ENCODE peak calls at places on chromosomes 12 and 14, in four cellular contexts. One of them, this sample, is unnamed.

GRCh38 chr12:70590549-70591226 is 46.5 kb downstream of the PTPRB start:
- DNase-seq in AG04450: no peak
- DNase-seq in mammary epithelial cell: no peak
- DNase-seq in keratinocyte: no peak
- DNase-seq in this sample: no peak

GRCh38 chr12:26286186-26286585 is 90.8 kb downstream of the SSPN start:
- DNase-seq in keratinocyte: no peak
- DNase-seq in AG04450: no peak
- DNase-seq in mammary epithelial cell: no peak
- DNase-seq in this sample: no peak

GRCh38 chr14:54562334-54562733 is 4.6 kb upstream of the SAMD4A start:
- DNase-seq in keratinocyte: no peak
- DNase-seq in AG04450: no peak
- DNase-seq in mammary epithelial cell: no peak
- DNase-seq in this sample: no peak

GRCh38 chr14:61521773-61522172 is 173.5 kb upstream of the HIF1A start:
- DNase-seq in AG04450: no peak
- DNase-seq in mammary epithelial cell: no peak
- DNase-seq in keratinocyte: no peak
- DNase-seq in this sample: no peak

GRCh38 chr12:102565555-102565954 is 85.2 kb upstream of the IGF1 start:
- DNase-seq in mammary epithelial cell: no peak
- DNase-seq in keratinocyte: no peak
- DNase-seq in AG04450: no peak
- DNase-seq in this sample: no peak

GRCh38 chr12:12357697-12358476 is 1.0 kb downstream of the BORCS5 start:
- DNase-seq in AG04450: no peak
- DNase-seq in mammary epithelial cell: peak
- DNase-seq in keratinocyte: no peak
- DNase-seq in this sample: no peak

GRCh38 chr12:76255692-76256091 is 92.5 kb downstream of the BBS10 start:
- DNase-seq in mammary epithelial cell: no peak
- DNase-seq in keratinocyte: no peak
- DNase-seq in AG04450: no peak
- DNase-seq in this sample: no peak

GRCh38 chr12:7344831-7345230 is 41.0 kb downstream of the ACSM4 start:
- DNase-seq in mammary epithelial cell: no peak
- DNase-seq in AG04450: no peak
- DNase-seq in keratinocyte: no peak
- DNase-seq in this sample: no peak

GRCh38 chr14:23366163-23366921 is 1.4 kb upstream of the EFS start:
- DNase-seq in keratinocyte: peak
- DNase-seq in AG04450: peak
- DNase-seq in mammary epithelial cell: peak
- DNase-seq in this sample: peak

GRCh38 chr12:1928439-1929121 is 10.1 kb upstream of the CACNA2D4 start:
- DNase-seq in AG04450: no peak
- DNase-seq in mammary epithelial cell: no peak
- DNase-seq in keratinocyte: no peak
- DNase-seq in this sample: no peak

GRCh38 chr12:116324684-116325664 is 47.5 kb upstream of the MED13L start:
- DNase-seq in mammary epithelial cell: no peak
- DNase-seq in keratinocyte: no peak
- DNase-seq in AG04450: no peak
- DNase-seq in this sample: no peak

GRCh38 chr14:79201545-79202247 is 1009.6 kb downstream of the DIO2 start:
- DNase-seq in mammary epithelial cell: no peak
- DNase-seq in AG04450: no peak
- DNase-seq in keratinocyte: no peak
- DNase-seq in this sample: no peak

GRCh38 chr14:68263563-68264350 is 444.2 kb downstream of the RAD51B start:
- DNase-seq in mammary epithelial cell: no peak
- DNase-seq in AG04450: no peak
- DNase-seq in keratinocyte: no peak
- DNase-seq in this sample: no peak

GRCh38 chr14:29521526-29522137 is 406.0 kb downstream of the PRKD1 start:
- DNase-seq in AG04450: no peak
- DNase-seq in keratinocyte: no peak
- DNase-seq in mammary epithelial cell: no peak
- DNase-seq in this sample: no peak

GRCh38 chr12:25151476-25151875 is 43.5 kb downstream of the DNAI7 start:
- DNase-seq in keratinocyte: peak
- DNase-seq in mammary epithelial cell: peak
- DNase-seq in AG04450: peak
- DNase-seq in this sample: no peak

GRCh38 chr12:6817662-6818157 is 3.9 kb upstream of the GPR162 start:
- DNase-seq in mammary epithelial cell: no peak
- DNase-seq in AG04450: no peak
- DNase-seq in keratinocyte: no peak
- DNase-seq in this sample: no peak

GRCh38 chr14:52048641-52049204 is 20.1 kb downstream of the NID2 start:
- DNase-seq in mammary epithelial cell: no peak
- DNase-seq in AG04450: no peak
- DNase-seq in keratinocyte: no peak
- DNase-seq in this sample: no peak

GRCh38 chr12:97300431-97300830 is 162.2 kb upstream of the RMST start:
- DNase-seq in AG04450: no peak
- DNase-seq in keratinocyte: no peak
- DNase-seq in mammary epithelial cell: no peak
- DNase-seq in this sample: no peak

DNA sequence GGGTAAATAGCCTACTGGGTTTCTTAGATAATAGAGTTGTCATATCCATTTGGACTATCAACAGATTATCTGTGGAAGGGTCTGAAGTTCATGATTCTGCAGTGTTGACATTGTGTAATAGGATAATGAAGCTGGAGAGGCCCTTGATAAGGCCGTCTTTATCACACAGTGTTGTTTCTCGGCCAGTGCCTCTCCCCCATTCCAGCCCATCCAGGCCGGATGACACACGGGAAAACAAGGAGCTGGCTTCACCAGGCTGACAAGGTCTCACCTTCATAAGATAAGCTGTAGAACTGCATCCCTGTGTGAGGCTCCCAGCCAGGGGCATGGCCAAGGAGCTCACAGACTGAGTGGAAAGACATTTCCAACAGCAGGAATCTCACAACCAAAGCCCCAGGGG is 8.7 kb upstream of the EML1 start:
- DNase-seq in AG04450: no peak
- DNase-seq in mammary epithelial cell: no peak
- DNase-seq in keratinocyte: no peak
- DNase-seq in this sample: no peak
- H3K27ac ChIP-seq in AG04450: no peak
- H3K27ac ChIP-seq in mammary epithelial cell: no peak
- H3K27ac ChIP-seq in keratinocyte: no peak
- H3K27ac ChIP-seq in this sample: no peak

GRCh38 chr14:31097081-31097480 is 70.9 kb upstream of the STRN3 start:
- DNase-seq in mammary epithelial cell: no peak
- DNase-seq in keratinocyte: no peak
- DNase-seq in AG04450: no peak
- DNase-seq in this sample: no peak

GRCh38 chr14:31090872-31091764 is 64.9 kb upstream of the STRN3 start:
- DNase-seq in AG04450: peak
- DNase-seq in keratinocyte: no peak
- DNase-seq in mammary epithelial cell: peak
- DNase-seq in this sample: no peak

GRCh38 chr14:31092160-31092708 is 66.1 kb upstream of the STRN3 start:
- DNase-seq in mammary epithelial cell: no peak
- DNase-seq in keratinocyte: no peak
- DNase-seq in AG04450: no peak
- DNase-seq in this sample: no peak

DNA sequence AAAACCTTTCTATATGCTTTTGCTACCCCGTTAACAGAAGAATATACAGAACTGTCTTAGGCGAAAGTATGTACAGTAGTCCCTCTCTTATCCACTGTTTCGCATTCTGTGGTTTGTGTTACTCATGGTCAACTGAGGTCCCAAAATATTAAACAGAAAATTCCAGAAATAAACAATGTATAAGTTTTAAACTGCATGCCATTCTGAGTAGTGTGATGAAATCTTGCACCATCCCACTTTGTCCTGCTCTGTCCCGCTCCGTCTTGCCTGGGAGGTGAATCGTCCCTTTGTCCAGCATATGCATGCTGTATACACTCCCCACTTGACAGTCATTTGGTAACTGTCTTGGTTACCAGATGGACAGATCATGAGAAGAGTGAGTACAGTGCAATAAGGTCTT is 70.1 kb upstream of the STRN3 start:
- DNase-seq in AG04450: peak
- DNase-seq in mammary epithelial cell: peak
- DNase-seq in keratinocyte: no peak
- DNase-seq in this sample: no peak
- H3K27ac ChIP-seq in AG04450: peak
- H3K27ac ChIP-seq in mammary epithelial cell: no peak
- H3K27ac ChIP-seq in keratinocyte: no peak
- H3K27ac ChIP-seq in this sample: no peak

DNA sequence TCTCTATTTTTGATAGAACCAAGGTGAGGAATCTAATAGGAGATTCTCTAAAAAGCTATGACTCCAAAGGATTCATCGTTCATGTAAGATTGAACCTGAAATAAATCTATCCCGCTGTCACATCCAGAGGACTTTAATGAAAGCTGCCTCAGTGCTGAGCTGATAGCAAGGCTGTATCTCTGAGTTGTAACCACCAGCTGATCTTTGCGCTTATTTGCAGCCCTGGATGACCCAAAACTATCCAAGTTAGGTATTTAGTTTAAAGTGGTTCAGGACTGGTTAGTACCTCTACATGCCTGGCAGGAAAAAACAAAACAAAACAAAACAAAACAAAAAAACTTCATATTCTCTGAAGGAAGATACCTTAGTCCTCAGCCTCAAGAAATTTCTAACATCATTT is 8.8 kb upstream of the ANKRD33 start:
- DNase-seq in mammary epithelial cell: no peak
- DNase-seq in AG04450: no peak
- DNase-seq in keratinocyte: no peak
- DNase-seq in this sample: no peak
- H3K27ac ChIP-seq in mammary epithelial cell: no peak
- H3K27ac ChIP-seq in AG04450: no peak
- H3K27ac ChIP-seq in keratinocyte: no peak
- H3K27ac ChIP-seq in this sample: no peak

GRCh38 chr12:121656122-121656521 is 13.3 kb downstream of the MORN3 start:
- DNase-seq in AG04450: no peak
- DNase-seq in mammary epithelial cell: no peak
- DNase-seq in keratinocyte: no peak
- DNase-seq in this sample: no peak
- H3K27ac ChIP-seq in AG04450: no peak
- H3K27ac ChIP-seq in mammary epithelial cell: no peak
- H3K27ac ChIP-seq in keratinocyte: no peak
- H3K27ac ChIP-seq in this sample: no peak

GRCh38 chr12:48038085-48038484 is 33.8 kb upstream of the COL2A1 start:
- DNase-seq in AG04450: no peak
- DNase-seq in mammary epithelial cell: no peak
- DNase-seq in keratinocyte: no peak
- DNase-seq in this sample: no peak
- H3K27ac ChIP-seq in AG04450: no peak
- H3K27ac ChIP-seq in mammary epithelial cell: no peak
- H3K27ac ChIP-seq in keratinocyte: no peak
- H3K27ac ChIP-seq in this sample: no peak

DNA sequence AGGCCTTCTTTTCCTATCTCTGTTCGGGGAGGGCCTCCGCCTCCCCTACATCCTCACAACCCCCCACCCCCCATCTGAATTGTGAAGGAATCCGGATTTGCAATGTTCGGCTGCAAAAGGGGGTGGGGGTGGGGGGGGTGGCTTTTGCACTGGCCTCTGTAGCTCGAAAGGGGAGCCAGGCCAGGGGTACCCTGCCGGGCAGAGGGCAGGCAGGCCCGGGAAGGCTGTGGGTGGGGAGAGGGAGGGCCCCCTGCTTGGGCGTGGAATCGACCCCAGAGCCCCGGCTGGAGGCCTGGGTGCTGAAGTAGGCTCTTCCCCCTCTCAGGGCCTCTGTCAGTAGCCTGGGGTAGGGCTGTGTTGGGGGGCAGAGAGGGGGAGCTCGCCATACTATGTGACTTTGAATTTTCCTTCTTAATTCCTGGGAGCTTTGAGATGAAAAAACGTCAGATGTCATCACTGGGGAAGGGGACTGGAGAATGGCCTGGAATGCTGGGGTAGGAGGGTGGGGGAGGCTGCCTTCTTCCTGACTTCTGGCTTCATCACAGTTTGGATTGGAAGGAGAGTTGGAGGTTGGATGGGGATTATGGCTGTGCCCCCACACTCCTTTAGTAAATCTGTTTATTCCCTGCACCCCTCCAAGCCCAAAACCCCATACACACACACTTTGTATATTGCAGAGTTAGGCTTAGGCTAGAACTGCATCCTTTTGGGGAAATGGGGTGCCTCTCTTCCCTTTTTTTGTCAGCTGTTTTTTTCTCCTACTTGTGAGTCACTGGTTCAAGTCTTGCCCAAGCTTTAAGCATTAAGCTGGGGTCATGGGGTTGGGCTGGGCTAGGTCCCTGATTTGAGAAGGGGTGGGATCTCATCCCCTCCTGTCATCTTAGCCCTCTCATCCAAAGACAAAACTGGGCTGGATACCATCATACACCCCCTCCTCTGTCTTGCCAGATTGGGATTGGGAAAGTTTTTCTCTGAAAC is 1.3 kb downstream of the LRP1 start:
- DNase-seq in mammary epithelial cell: peak
- DNase-seq in keratinocyte: no peak
- DNase-seq in AG04450: no peak
- DNase-seq in this sample: no peak
- H3K27ac ChIP-seq in mammary epithelial cell: no peak
- H3K27ac ChIP-seq in keratinocyte: no peak
- H3K27ac ChIP-seq in AG04450: peak
- H3K27ac ChIP-seq in this sample: peak

GRCh38 chr12:113260636-113261300 is 39.5 kb downstream of the TPCN1 start:
- DNase-seq in AG04450: no peak
- DNase-seq in keratinocyte: no peak
- DNase-seq in mammary epithelial cell: no peak
- DNase-seq in this sample: no peak
- H3K27ac ChIP-seq in AG04450: no peak
- H3K27ac ChIP-seq in keratinocyte: no peak
- H3K27ac ChIP-seq in mammary epithelial cell: no peak
- H3K27ac ChIP-seq in this sample: peak

GRCh38 chr14:103279129-103280025 is 54.7 kb upstream of the EIF5 start:
- DNase-seq in AG04450: no peak
- DNase-seq in keratinocyte: no peak
- DNase-seq in mammary epithelial cell: no peak
- DNase-seq in this sample: no peak
- H3K27ac ChIP-seq in AG04450: no peak
- H3K27ac ChIP-seq in keratinocyte: no peak
- H3K27ac ChIP-seq in mammary epithelial cell: no peak
- H3K27ac ChIP-seq in this sample: no peak

GRCh38 chr14:72800848-72801370 is 93.0 kb downstream of the DPF3 start:
- DNase-seq in keratinocyte: no peak
- DNase-seq in mammary epithelial cell: no peak
- DNase-seq in AG04450: no peak
- DNase-seq in this sample: no peak
- H3K27ac ChIP-seq in keratinocyte: no peak
- H3K27ac ChIP-seq in mammary epithelial cell: peak
- H3K27ac ChIP-seq in AG04450: peak
- H3K27ac ChIP-seq in this sample: peak